ENCODE peak calls at places on chromosomes 13 and 19, in eight cellular contexts. E is AG04450, B is Caco-2, F is nephron progenitor cell, T is fibroblast of pulmonary artery, X is WERI-Rb-1, O is transverse colon, V is lower lobe of right lung. J is an unnamed sample.

GRCh38 chr13:51564671-51565070 is 19.6 kb upstream of the WDFY2 start:
- DNase-seq in E (no peak), B (no peak), F (no peak), T (no peak), X (no peak), O (no peak), V (no peak), J (no peak)

GRCh38 chr13:99371956-99372355 is 64.8 kb upstream of the GPR183 start:
- DNase-seq in E (no peak), B (no peak), F (no peak), T (no peak), X (peak; percentile 5), O (no peak), V (no peak), J (no peak)

GRCh38 chr13:69324109-69324886 is 783.3 kb upstream of the ATXN8OS start:
- DNase-seq in E (no peak), B (no peak), F (no peak), T (peak; percentile 1), X (no peak), O (no peak), V (no peak), J (no peak)

GRCh38 chr19:27975419-27976005 is 1237.4 kb downstream of the UQCRFS1 start:
- DNase-seq in E (no peak), B (no peak), F (no peak), T (no peak), X (no peak), O (no peak), V (no peak), J (no peak)

GRCh38 chr13:43572601-43573360 is 214.0 kb downstream of the ENOX1 start:
- DNase-seq in E (no peak), B (no peak), F (no peak), T (peak; percentile 17), X (no peak), O (no peak), V (no peak), J (no peak)

GRCh38 chr19:48569814-48570213 is 17.8 kb downstream of the SULT2B1 start:
- DNase-seq in E (no peak), B (no peak), F (no peak), T (no peak), X (peak; percentile 85), O (no peak), V (no peak), J (no peak)

GRCh38 chr13:43230989-43231388 is 207.6 kb downstream of the DNAJC15 start:
- DNase-seq in E (no peak), B (no peak), F (no peak), T (no peak), X (no peak), O (no peak), V (no peak), J (no peak)

GRCh38 chr19:51687791-51688664 is 5.1 kb upstream of the SPACA6 start:
- DNase-seq in E (no peak), B (peak; percentile 51), F (peak; percentile 67), T (peak; percentile 60), X (peak; percentile 59), O (peak; percentile 48), V (peak; percentile 59), J (no peak)

GRCh38 chr13:98358933-98359332 is 181.9 kb upstream of the RNF113B start:
- DNase-seq in E (no peak), B (no peak), F (no peak), T (no peak), X (no peak), O (no peak), V (no peak), J (no peak)

GRCh38 chr19:6023085-6023682 is 45.2 kb upstream of the RANBP3 start:
- DNase-seq in E (no peak), B (no peak), F (no peak), T (peak; percentile 61), X (no peak), O (no peak), V (peak; percentile 39), J (no peak)

GRCh38 chr19:51564791-51565190 is 6.3 kb upstream of the ZNF175 start:
- DNase-seq in E (no peak), B (no peak), F (no peak), T (no peak), X (no peak), O (no peak), V (no peak), J (no peak)

GRCh38 chr19:10861118-10861651 is 10.2 kb upstream of the CARM1 start:
- DNase-seq in E (no peak), B (no peak), F (peak; percentile 33), T (peak; percentile 43), X (peak; percentile 61), O (peak; percentile 45), V (peak; percentile 63), J (no peak)

GRCh38 chr19:8988204-8988603 is 22.0 kb downstream of the MUC16 start:
- DNase-seq in E (no peak), B (no peak), F (no peak), T (no peak), X (peak; percentile 14), O (no peak), V (no peak), J (no peak)

GRCh38 chr13:39655041-39655568 is 357 bp upstream of the COG6 start:
- DNase-seq in E (no peak), B (no peak), F (no peak), T (no peak), X (no peak), O (no peak), V (no peak), J (no peak)

GRCh38 chr13:92510416-92510815 is 716.2 kb upstream of the GPC6 start:
- DNase-seq in E (peak; percentile 68), B (no peak), F (no peak), T (peak; percentile 53), X (no peak), O (no peak), V (no peak), J (no peak)

GRCh38 chr13:90683711-90684131 is 663.8 kb upstream of the MIR17HG start:
- DNase-seq in E (no peak), B (no peak), F (no peak), T (peak; percentile 77), X (no peak), O (no peak), V (no peak), J (no peak)

GRCh38 chr19:38653028-38653571 is 5.7 kb downstream of the ACTN4 start:
- DNase-seq in E (no peak), B (peak; percentile 81), F (no peak), T (peak; percentile 51), X (peak; percentile 63), O (peak; percentile 78), V (no peak), J (no peak)

GRCh38 chr19:14440049-14440448 is 6.9 kb downstream of the PKN1 start:
- DNase-seq in E (no peak), B (no peak), F (no peak), T (no peak), X (no peak), O (peak; percentile 79), V (peak; percentile 93), J (no peak)

GRCh38 chr13:106490887-106491321 is 44.6 kb downstream of the EFNB2 start:
- DNase-seq in E (no peak), B (no peak), F (no peak), T (no peak), X (no peak), O (no peak), V (no peak), J (no peak)

GRCh38 chr19:1469200-1469935 is 9.6 kb downstream of the C19orf25 start:
- DNase-seq in E (no peak), B (no peak), F (peak; percentile 58), T (no peak), X (no peak), O (no peak), V (peak; percentile 34), J (no peak)
- TF ChIP-seq CTCF in E (no peak), B (no peak), F (no peak), T (no peak), X (no peak), O (no peak), V (no peak), J (no peak)

GRCh38 chr19:53812335-53812734 is 11.8 kb downstream of the NLRP12 start:
- DNase-seq in E (no peak), B (no peak), F (no peak), T (no peak), X (no peak), O (no peak), V (no peak), J (no peak)

GRCh38 chr19:53808710-53809125 is 15.4 kb downstream of the NLRP12 start:
- DNase-seq in E (no peak), B (no peak), F (no peak), T (peak; percentile 74), X (peak; percentile 14), O (no peak), V (no peak), J (no peak)

GRCh38 chr19:53810187-53810546 is 13.9 kb downstream of the NLRP12 start:
- DNase-seq in E (no peak), B (no peak), F (no peak), T (no peak), X (no peak), O (no peak), V (no peak), J (no peak)

GRCh38 chr19:53810891-53811290 is 13.2 kb downstream of the NLRP12 start:
- DNase-seq in E (no peak), B (no peak), F (no peak), T (no peak), X (no peak), O (no peak), V (no peak), J (no peak)

GRCh38 chr19:53809518-53810186 is 14.5 kb downstream of the NLRP12 start:
- DNase-seq in E (no peak), B (no peak), F (peak; percentile 41), T (peak; percentile 5), X (peak; percentile 51), O (no peak), V (no peak), J (no peak)
- TF ChIP-seq CTCF in E (peak; percentile 25), B (no peak), F (peak; percentile 40), T (peak; percentile 26), X (peak; percentile 74), O (no peak), V (peak; percentile 10), J (no peak)

DNA sequence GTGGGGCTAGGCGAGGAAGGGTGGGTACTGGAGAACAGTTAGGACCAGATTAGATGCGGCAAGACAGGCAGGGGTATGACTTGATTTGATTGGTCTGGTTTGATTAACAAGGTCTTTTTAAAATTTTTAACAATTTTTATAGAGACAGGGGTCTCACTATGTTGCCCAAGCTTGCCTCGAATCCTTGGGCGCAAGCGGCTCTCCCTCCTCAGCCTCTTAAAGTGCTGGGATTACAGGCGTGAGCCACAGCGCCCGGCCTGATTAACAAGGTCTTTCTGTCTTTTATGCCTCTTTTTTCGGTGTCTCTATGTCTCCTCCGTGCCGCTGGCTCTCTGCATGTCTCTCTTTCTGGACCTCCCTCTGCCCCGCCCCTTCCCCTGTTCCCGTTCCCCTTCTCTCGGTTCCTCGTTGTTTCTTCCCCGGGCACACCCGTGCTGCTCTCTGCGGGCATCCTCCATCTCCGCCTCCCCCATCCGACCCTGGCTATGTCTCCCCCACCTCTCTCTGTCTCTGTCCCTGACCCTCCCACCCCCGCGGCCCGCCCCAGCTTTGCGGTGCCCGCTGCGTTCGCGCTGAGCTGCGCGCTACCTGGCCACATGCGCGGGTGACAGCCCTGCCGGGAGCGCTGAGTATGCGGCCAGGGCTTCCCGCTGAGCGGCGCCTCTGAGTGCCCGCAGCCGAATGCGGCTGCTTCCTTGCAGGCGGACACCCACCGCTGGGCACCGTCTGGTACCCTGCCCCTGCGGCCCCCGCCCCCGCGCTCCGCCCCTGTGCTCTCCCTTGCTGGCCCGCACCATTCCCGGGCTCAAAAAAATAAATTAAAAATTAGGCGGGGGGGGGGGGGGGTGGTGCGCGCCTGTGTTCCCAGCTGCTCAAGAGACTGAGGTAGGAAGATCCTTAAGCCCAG is 8.1 kb upstream of the SDHAF1 start:
- DNase-seq in E (no peak), B (no peak), F (peak; percentile 60), T (no peak), X (peak; percentile 83), O (peak; percentile 57), V (peak; percentile 68), J (peak; percentile 67)
- TF ChIP-seq CTCF in E (no peak), B (no peak), F (no peak), T (no peak), X (peak; percentile 26), O (no peak), V (no peak), J (no peak)

GRCh38 chr13:108220042-108220441 is 1.9 kb downstream of the ABHD13 start:
- DNase-seq in E (no peak), B (no peak), F (no peak), T (no peak), X (peak; percentile 24), O (peak; percentile 58), V (peak; percentile 46), J (no peak)
- TF ChIP-seq CTCF in E (no peak), B (no peak), F (no peak), T (no peak), X (peak; percentile 34), O (no peak), V (no peak), J (no peak)